ENCODE peak calls at places on chromosomes 2 and 18, in six cellular contexts. N is HL-60, I is sigmoid colon, K is fibroblast of the aortic adventitia, A is left lung, D is heart left ventricle. W is an unnamed sample.

GRCh38 chr2:55047677-55048299 is 2.5 kb downstream of the RTN4 start:
- DNase-seq in N (peak), I (no peak), K (peak), A (no peak), D (no peak), W (no peak)

GRCh38 chr18:34773961-34774754 is 64.1 kb downstream of the DTNA start:
- DNase-seq in N (no peak), I (peak), K (peak), A (no peak), D (peak), W (no peak)

GRCh38 chr2:239109041-239109915 is 261.4 kb downstream of the TWIST2 start:
- DNase-seq in N (no peak), I (no peak), K (peak), A (no peak), D (no peak), W (no peak)

GRCh38 chr18:41955688-41956087 is 654 bp downstream of the PIK3C3 start:
- DNase-seq in N (no peak), I (no peak), K (no peak), A (no peak), D (no peak), W (no peak)

GRCh38 chr18:44823782-44824181 is 143.1 kb downstream of the SETBP1 start:
- DNase-seq in N (no peak), I (no peak), K (peak), A (no peak), D (no peak), W (no peak)

GRCh38 chr18:58579561-58580047 is 49.3 kb downstream of the ALPK2 start:
- DNase-seq in N (no peak), I (no peak), K (peak), A (no peak), D (no peak), W (no peak)

GRCh38 chr18:48927286-48928080 is 23.3 kb downstream of the SMAD7 start:
- DNase-seq in N (no peak), I (no peak), K (no peak), A (no peak), D (no peak), W (no peak)

GRCh38 chr18:45978084-45978483 is 11.0 kb upstream of the EPG5 start:
- DNase-seq in N (peak), I (no peak), K (no peak), A (no peak), D (no peak), W (no peak)

GRCh38 chr2:144162652-144163051 is 357.3 kb downstream of the ZEB2 start:
- DNase-seq in N (no peak), I (no peak), K (no peak), A (no peak), D (no peak), W (peak)

GRCh38 chr2:54208364-54209240 is 47.4 kb downstream of the TSPYL6 start:
- DNase-seq in N (no peak), I (no peak), K (peak), A (no peak), D (no peak), W (no peak)

GRCh38 chr2:20852670-20853069 is 29.8 kb upstream of the LDAH start:
- DNase-seq in N (no peak), I (no peak), K (no peak), A (no peak), D (no peak), W (no peak)

GRCh38 chr2:111145951-111146350 is 25.2 kb downstream of the BCL2L11 start:
- DNase-seq in N (no peak), I (no peak), K (no peak), A (no peak), D (no peak), W (no peak)

GRCh38 chr2:197229509-197230458 is 80.8 kb downstream of the ANKRD44 start:
- DNase-seq in N (no peak), I (no peak), K (peak), A (no peak), D (no peak), W (no peak)

GRCh38 chr2:237092920-237093781 is 7.5 kb downstream of the COPS8 start:
- DNase-seq in N (no peak), I (peak), K (peak), A (no peak), D (peak), W (no peak)

GRCh38 chr2:178279142-178279541 is 84.8 kb downstream of the OSBPL6 start:
- DNase-seq in N (no peak), I (no peak), K (peak), A (no peak), D (no peak), W (no peak)

GRCh38 chr2:88099798-88100488 is 27.9 kb downstream of the FABP1 start:
- DNase-seq in N (no peak), I (no peak), K (peak), A (no peak), D (no peak), W (peak)

GRCh38 chr2:200812122-200813022 is 662 bp downstream of the BZW1 start:
- DNase-seq in N (peak), I (peak), K (peak), A (peak), D (peak), W (peak)

GRCh38 chr18:9454061-9454703 is 21.1 kb upstream of the RALBP1 start:
- DNase-seq in N (no peak), I (no peak), K (peak), A (no peak), D (no peak), W (no peak)

GRCh38 chr18:45412577-45412976 is 202.7 kb upstream of the SLC14A2 start:
- DNase-seq in N (no peak), I (no peak), K (no peak), A (no peak), D (no peak), W (no peak)

GRCh38 chr2:161068670-161069069 is 91.6 kb upstream of the TANK start:
- DNase-seq in N (no peak), I (no peak), K (peak), A (no peak), D (no peak), W (no peak)

GRCh38 chr2:65164379-65165023 is 34.6 kb upstream of the RAB1A start:
- DNase-seq in N (peak), I (no peak), K (peak), A (no peak), D (no peak), W (no peak)

GRCh38 chr2:7083580-7084509 is 166.6 kb downstream of the RNF144A start:
- DNase-seq in N (peak), I (no peak), K (peak), A (no peak), D (no peak), W (peak)

GRCh38 chr2:71477231-71477681 is 23.9 kb downstream of the DYSF start:
- DNase-seq in N (peak), I (peak), K (no peak), A (no peak), D (no peak), W (no peak)

GRCh38 chr2:108987111-108987510 is 1.9 kb downstream of the EDAR start:
- DNase-seq in N (no peak), I (no peak), K (no peak), A (no peak), D (no peak), W (no peak)

GRCh38 chr18:49094979-49095632 is 144.3 kb upstream of the SMAD7 start:
- DNase-seq in N (no peak), I (no peak), K (peak), A (no peak), D (no peak), W (no peak)

GRCh38 chr2:136645458-136645857 is 119.9 kb upstream of the THSD7B start:
- DNase-seq in N (no peak), I (no peak), K (no peak), A (no peak), D (no peak), W (no peak)

GRCh38 chr2:20213651-20214565 is 11.0 kb downstream of the SDC1 start:
- DNase-seq in N (no peak), I (no peak), K (no peak), A (no peak), D (no peak), W (no peak)

GRCh38 chr2:96970248-96970875 is 16.0 kb downstream of the FAM178B start:
- DNase-seq in N (peak), I (no peak), K (no peak), A (peak), D (no peak), W (no peak)

GRCh38 chr18:23336072-23336471 is 117.0 kb upstream of the RIOK3 start:
- DNase-seq in N (no peak), I (no peak), K (no peak), A (no peak), D (no peak), W (no peak)

GRCh38 chr18:24369420-24369819 is 28.2 kb downstream of the OSBPL1A start:
- DNase-seq in N (no peak), I (no peak), K (no peak), A (no peak), D (no peak), W (no peak)

GRCh38 chr18:63255435-63255834 is 64.1 kb downstream of the BCL2 start:
- DNase-seq in N (no peak), I (no peak), K (no peak), A (no peak), D (no peak), W (no peak)

GRCh38 chr18:48441405-48441881 is 32.3 kb upstream of the ZBTB7C start:
- DNase-seq in N (no peak), I (no peak), K (peak), A (no peak), D (peak), W (no peak)

GRCh38 chr18:40375811-40376210 is 1579.2 kb upstream of the PIK3C3 start:
- DNase-seq in N (no peak), I (no peak), K (no peak), A (no peak), D (no peak), W (no peak)

GRCh38 chr18:50092250-50092780 is 102.6 kb downstream of the MYO5B start:
- DNase-seq in N (no peak), I (no peak), K (no peak), A (no peak), D (no peak), W (no peak)

GRCh38 chr2:233481368-233482142 is 85.0 kb downstream of the USP40 start:
- DNase-seq in N (no peak), I (peak), K (no peak), A (peak), D (no peak), W (no peak)

GRCh38 chr2:118709786-118710185 is 137.7 kb downstream of the EN1 start:
- DNase-seq in N (no peak), I (no peak), K (no peak), A (no peak), D (no peak), W (no peak)
- TF ChIP-seq CTCF in N (no peak), I (no peak), K (no peak), A (no peak), D (no peak), W (no peak)

GRCh38 chr2:188976545-188977268 is 2.5 kb downstream of the COL3A1 start:
- DNase-seq in N (no peak), I (no peak), K (peak), A (no peak), D (no peak), W (no peak)
- TF ChIP-seq CTCF in N (no peak), I (peak), K (peak), A (no peak), D (peak), W (peak)

DNA sequence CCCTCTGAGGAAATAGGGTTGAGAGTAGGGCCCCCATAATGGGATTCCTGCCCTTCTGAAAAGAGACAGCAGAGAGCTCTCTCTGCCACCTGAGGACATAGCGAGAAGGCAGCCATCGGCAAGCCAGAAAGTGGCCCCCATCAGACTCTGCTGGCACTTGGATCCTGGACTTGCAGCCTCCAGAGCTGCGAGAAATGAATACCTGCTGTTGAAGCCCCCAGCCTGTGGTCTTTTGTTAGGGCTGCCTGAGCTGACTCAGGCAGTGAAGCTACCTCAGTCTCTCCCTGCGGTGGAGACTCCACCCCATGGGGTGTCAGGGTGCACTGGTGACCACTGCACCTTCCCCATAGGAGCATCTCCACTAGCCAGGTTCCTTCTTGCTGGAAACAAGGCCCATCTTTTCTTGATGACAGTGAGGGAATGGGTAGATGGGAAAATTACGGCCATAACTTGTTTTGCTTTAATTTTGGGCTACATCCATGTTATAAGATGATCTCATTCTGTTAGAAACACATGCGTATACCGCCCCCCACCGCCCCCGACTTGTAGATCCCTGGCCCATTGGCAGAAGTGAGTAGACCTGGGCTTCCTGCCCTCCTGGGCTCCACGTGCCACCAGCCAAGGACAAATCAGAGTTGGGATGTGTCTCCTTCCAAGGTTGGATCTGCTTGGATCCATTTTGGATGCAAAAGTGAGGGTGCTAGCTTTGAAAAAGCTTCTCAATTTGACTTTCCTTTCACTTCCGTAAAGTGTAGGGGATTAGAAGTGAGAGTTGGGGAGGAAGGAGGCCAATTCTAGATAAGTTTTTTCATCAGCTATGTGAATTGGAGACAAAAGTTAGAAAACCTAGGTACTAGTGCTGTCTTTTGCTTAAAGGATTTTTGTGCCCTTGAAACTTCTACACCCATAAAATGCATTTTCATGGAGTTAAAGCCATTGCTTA is 42.9 kb downstream of the NCK2 start:
- DNase-seq in N (peak), I (no peak), K (no peak), A (no peak), D (no peak), W (no peak)
- TF ChIP-seq CTCF in N (no peak), I (no peak), K (no peak), A (no peak), D (no peak), W (no peak)

DNA sequence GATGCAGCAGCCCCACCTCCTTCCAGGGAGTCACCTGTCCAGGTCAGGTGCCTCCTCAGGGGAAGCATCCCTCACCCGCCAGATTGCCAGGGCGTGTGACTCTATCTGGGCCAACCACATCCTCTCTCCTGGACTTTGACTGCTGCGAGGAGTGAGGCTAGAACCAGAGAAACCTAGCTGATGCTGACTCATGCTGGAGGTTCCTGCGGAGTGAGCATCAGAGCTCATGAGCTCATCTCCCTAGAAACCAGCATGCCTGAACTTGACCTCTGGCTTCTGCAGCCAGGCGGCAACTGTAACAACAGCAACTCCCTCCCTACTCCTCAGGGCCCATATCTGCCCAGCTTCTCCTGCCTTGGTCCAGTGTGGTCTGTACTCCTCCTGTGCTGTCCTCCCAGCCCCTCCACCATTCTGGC is 28.3 kb upstream of the NT5DC4 start:
- DNase-seq in N (peak), I (no peak), K (peak), A (peak), D (peak), W (no peak)
- TF ChIP-seq CTCF in N (no peak), I (no peak), K (no peak), A (no peak), D (no peak), W (no peak)

GRCh38 chr2:31823558-31823957 is 187.2 kb downstream of the MEMO1 start:
- DNase-seq in N (no peak), I (no peak), K (no peak), A (no peak), D (no peak), W (no peak)

DNA sequence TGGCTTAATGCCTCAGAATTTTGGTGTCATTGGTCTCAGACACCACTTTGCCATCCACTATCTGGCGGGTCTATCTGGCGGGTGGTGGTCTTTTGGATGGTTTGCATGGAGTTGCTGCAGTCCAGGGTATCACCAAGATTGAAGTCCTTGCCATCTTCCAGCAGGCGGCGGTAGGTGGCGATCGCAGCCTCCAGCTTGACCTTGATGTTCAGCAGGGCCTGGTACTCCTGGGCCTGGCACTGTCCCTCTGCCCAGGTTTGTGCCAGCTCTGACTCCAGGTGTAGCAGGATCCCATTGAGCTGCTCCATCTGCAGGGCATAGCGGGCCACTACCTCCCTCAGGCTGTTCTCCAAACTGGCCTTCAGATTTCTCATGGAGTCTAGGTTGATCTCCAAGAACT is 188.2 kb downstream of the MEMO1 start:
- DNase-seq in N (no peak), I (no peak), K (no peak), A (no peak), D (no peak), W (no peak)
- TF ChIP-seq CTCF in N (no peak), I (no peak), K (no peak), A (no peak), D (no peak), W (no peak)

GRCh38 chr2:211216221-211216620 is 659.8 kb downstream of the CPS1 start:
- DNase-seq in N (no peak), I (no peak), K (peak), A (no peak), D (no peak), W (no peak)
- TF ChIP-seq CTCF in N (no peak), I (no peak), K (peak), A (no peak), D (no peak), W (no peak)

GRCh38 chr2:120735750-120736170 is at the start of gene GLI2:
- DNase-seq in N (peak), I (peak), K (peak), A (peak), D (peak), W (peak)
- TF ChIP-seq CTCF in N (peak), I (peak), K (peak), A (peak), D (peak), W (peak)

GRCh38 chr2:231037731-231038482 is 584 bp downstream of the C2orf72 start:
- DNase-seq in N (no peak), I (no peak), K (no peak), A (no peak), D (no peak), W (peak)

GRCh38 chr2:231037202-231037730 is at the start of gene C2orf72:
- DNase-seq in N (no peak), I (no peak), K (no peak), A (no peak), D (no peak), W (peak)

GRCh38 chr2:231034291-231034882 is 2.9 kb upstream of the C2orf72 start:
- DNase-seq in N (no peak), I (no peak), K (no peak), A (no peak), D (no peak), W (no peak)

GRCh38 chr2:231036578-231037106 is 681 bp upstream of the C2orf72 start:
- DNase-seq in N (no peak), I (no peak), K (no peak), A (no peak), D (no peak), W (no peak)

GRCh38 chr2:231036131-231036530 is 1.2 kb upstream of the C2orf72 start:
- DNase-seq in N (no peak), I (no peak), K (no peak), A (no peak), D (no peak), W (no peak)
- TF ChIP-seq CTCF in N (no peak), I (no peak), K (no peak), A (no peak), D (no peak), W (no peak)

DNA sequence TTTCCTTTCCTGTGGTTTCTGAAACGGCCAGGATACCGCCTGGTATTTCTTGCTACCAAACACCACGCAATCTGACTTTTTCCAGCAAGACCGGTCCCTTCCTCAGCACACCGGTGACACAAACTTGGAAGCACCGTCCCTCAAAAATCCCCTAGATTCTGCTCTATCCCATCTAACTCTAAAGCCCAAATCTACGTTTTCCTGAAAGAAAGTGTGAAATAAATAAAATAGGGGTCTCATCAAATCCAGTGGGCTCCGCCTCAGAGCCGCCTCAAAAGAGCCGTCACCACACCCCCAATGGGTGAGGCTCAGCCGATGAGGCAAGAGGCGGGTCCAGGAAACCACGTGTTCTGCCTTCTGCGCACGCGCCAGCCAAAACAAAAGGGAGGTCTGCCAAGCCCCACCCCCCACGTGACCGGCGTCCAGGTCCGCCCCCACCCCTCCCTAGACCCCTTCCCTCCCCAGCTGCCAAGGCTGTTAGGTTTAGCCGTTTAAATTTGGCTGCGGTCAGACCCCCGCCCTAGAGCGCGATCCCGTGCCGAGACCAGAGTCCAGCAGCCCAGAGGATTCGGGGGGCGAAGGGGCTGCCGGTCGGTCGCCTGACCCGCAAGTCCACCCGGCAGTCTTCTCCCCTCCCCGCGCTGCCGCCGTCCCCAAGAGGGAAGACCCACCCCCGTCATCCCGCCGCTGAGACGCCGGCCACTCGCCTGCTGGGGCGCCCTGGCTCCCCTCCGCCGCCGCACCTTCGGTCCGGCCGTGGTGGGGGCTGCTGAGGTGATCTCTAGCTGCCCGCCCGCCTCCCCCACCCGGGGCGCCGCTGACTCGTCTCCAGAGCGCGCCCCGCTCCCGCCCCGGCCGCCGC is 536 bp downstream of the KANSL1L start:
- DNase-seq in N (peak), I (peak), K (peak), A (peak), D (peak), W (peak)
- TF ChIP-seq CTCF in N (no peak), I (no peak), K (no peak), A (no peak), D (no peak), W (no peak)

W was measured in endothelial cell.